ENCODE peak calls at places on chromosome 12, in four cellular contexts. A is tibial artery; I is stimulated activated CD8-positive, alpha-beta memory T cell treated with anti-CD3 and anti-CD28 coated beads, Interleukin-15, amount 100 ng/mL, for 48 hours; B is AG08395. Z is an unnamed sample.

GRCh38 chr12:82874935-82875334 is 188.2 kb downstream of the TMTC2 start:
- DNase-seq in B (no peak), I (no peak), A (no peak), Z (no peak)

GRCh38 chr12:25979059-25979458 is 20.6 kb downstream of the RASSF8 start:
- DNase-seq in A (no peak), B (no peak), I (no peak), Z (no peak)

GRCh38 chr12:118979763-118980406 is 1.5 kb upstream of the SRRM4 start:
- DNase-seq in I (no peak), A (no peak), B (peak; percentile 25), Z (peak; percentile 20)

GRCh38 chr12:122174155-122174845 is at the start of gene IL31:
- DNase-seq in A (no peak), I (peak; percentile 57), B (no peak), Z (no peak)

GRCh38 chr12:1927751-1928351 is 9.4 kb upstream of the CACNA2D4 start:
- DNase-seq in B (peak; percentile 29), I (no peak), A (no peak), Z (no peak)

GRCh38 chr12:93979189-93979588 is 169.2 kb upstream of the PLXNC1 start:
- DNase-seq in I (no peak), B (no peak), A (no peak), Z (no peak)

GRCh38 chr12:121893901-121894540 is 5.4 kb downstream of the PSMD9 start:
- DNase-seq in B (peak; percentile 74), A (no peak), I (no peak), Z (no peak)

GRCh38 chr12:82359115-82359478 is 768 bp downstream of the METTL25 start:
- DNase-seq in A (no peak), B (no peak), I (no peak), Z (no peak)

GRCh38 chr12:132143328-132144071 is 619 bp downstream of the DDX51 start:
- DNase-seq in I (no peak), A (no peak), B (no peak), Z (no peak)

GRCh38 chr12:53036802-53037201 is 13.1 kb upstream of the TNS2 start:
- DNase-seq in B (no peak), I (no peak), A (no peak), Z (no peak)

GRCh38 chr12:80195143-80195726 is 95.9 kb downstream of the OTOGL start:
- DNase-seq in A (no peak), B (peak; percentile 60), I (no peak), Z (no peak)

GRCh38 chr12:104825408-104825807 is 132.7 kb downstream of the SLC41A2 start:
- DNase-seq in B (no peak), A (no peak), I (no peak), Z (no peak)

Z was measured in stimulated activated CD4-positive, alpha-beta T cell treated with anti-CD3 and anti-CD28 coated beads, Interleukin-12 subunit alpha, Interleukin-12 subunit beta, amount 100 ng/mL, for 48 hours.